ENCODE peak calls at places on chromosomes 4 and X, in eight cellular contexts. T is SK-N-SH, Z is fibroblast of lung, P is stomach, N is PC-9, H is H1, I is HCT116, A is esophagus squamous epithelium. B is an unnamed sample.
A peak's percentile ranks its signal among the peaks of the same experiment; 100 is the strongest.

GRCh38 chrX:21674430-21675186 is 16.5 kb upstream of the KLHL34 start:
- DNase-seq in N (no peak), T (no peak), Z (no peak), H (no peak), I (no peak), P (no peak), A (no peak), B (no peak)

GRCh38 chr4:122045533-122045932 is 93.7 kb upstream of the TRPC3 start:
- DNase-seq in I (peak; percentile 62), P (no peak), H (no peak), N (peak; percentile 71), Z (peak; percentile 90), T (peak; percentile 3), A (no peak), B (no peak)

GRCh38 chr4:24792552-24792951 is 2.8 kb upstream of the SOD3 start:
- DNase-seq in T (no peak), A (no peak), P (no peak), Z (no peak), N (no peak), I (no peak), H (no peak), B (no peak)

GRCh38 chr4:110518889-110519490 is 43.0 kb downstream of the ENPEP start:
- DNase-seq in I (no peak), Z (peak; percentile 5), T (peak; percentile 15), H (no peak), A (no peak), N (no peak), P (no peak), B (no peak)

GRCh38 chr4:98706200-98706813 is 47.9 kb upstream of the TSPAN5 start:
- DNase-seq in I (no peak), A (no peak), N (no peak), T (no peak), Z (no peak), P (no peak), H (no peak), B (no peak)

GRCh38 chr4:146334862-146335449 is 120.6 kb downstream of the REELD1 start:
- DNase-seq in I (no peak), T (no peak), N (no peak), A (no peak), P (no peak), H (no peak), Z (no peak), B (no peak)

GRCh38 chr4:1463088-1463926 is 57.1 kb upstream of the NKX1-1 start:
- DNase-seq in T (peak; percentile 33), H (no peak), P (peak; percentile 17), A (no peak), N (no peak), Z (peak; percentile 7), I (no peak), B (no peak)

GRCh38 chrX:129754266-129755024 is 15.7 kb downstream of the XPNPEP2 start:
- DNase-seq in A (no peak), Z (no peak), T (no peak), N (no peak), H (no peak), P (no peak), I (no peak), B (no peak)

GRCh38 chr4:142850478-142850877 is 4.4 kb upstream of the INPP4B start:
- DNase-seq in H (no peak), I (peak; percentile 18), Z (no peak), A (no peak), P (no peak), T (peak; percentile 31), N (no peak), B (no peak)

GRCh38 chrX:18255059-18255458 is 34.4 kb upstream of the BEND2 start:
- DNase-seq in I (no peak), H (no peak), Z (no peak), A (no peak), N (no peak), T (no peak), P (no peak), B (no peak)

GRCh38 chrX:46327229-46328081 is 217.8 kb downstream of the ZNF674 start:
- DNase-seq in Z (peak; percentile 58), T (no peak), I (peak; percentile 76), N (peak; percentile 68), A (no peak), H (peak; percentile 81), P (peak; percentile 51), B (no peak)

GRCh38 chr4:108533876-108534275 is 86.5 kb upstream of the RPL34 start:
- DNase-seq in H (no peak), A (no peak), P (no peak), I (no peak), N (no peak), Z (no peak), T (no peak), B (no peak)

GRCh38 chrX:10633722-10634121 is 13.3 kb upstream of the MID1 start:
- DNase-seq in I (peak; percentile 77), Z (peak; percentile 94), A (no peak), H (no peak), P (no peak), T (no peak), N (peak; percentile 52), B (peak; percentile 21)

GRCh38 chrX:20001615-20002014 is 10.8 kb upstream of the BCLAF3 start:
- DNase-seq in T (no peak), A (no peak), I (no peak), H (no peak), P (no peak), Z (no peak), N (no peak), B (no peak)

DNA sequence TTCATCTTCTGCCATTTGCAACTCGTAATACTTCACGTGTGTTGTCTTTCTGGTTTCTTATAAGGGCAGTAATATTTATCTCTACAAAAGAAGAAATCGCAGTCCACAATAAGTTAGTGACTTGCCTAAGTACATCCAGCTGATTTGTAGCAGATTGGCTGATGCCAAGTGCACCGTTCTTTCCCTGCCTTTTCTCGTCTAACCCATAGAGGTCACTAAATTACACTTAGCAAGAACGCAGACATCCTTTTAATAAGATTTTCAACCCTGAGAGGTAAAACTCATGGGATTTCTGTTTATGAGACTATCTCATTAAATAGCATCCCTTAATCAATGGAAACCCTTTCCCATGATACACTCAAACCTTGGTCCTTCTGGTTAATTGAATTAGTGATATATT is 408.6 kb upstream of the ACTRT1 start:
- DNase-seq in T (peak; percentile 8), Z (no peak), A (no peak), N (no peak), H (no peak), I (no peak), P (no peak), B (no peak)
- TF ChIP-seq CTCF in T (no peak), Z (no peak), A (no peak), N (peak; percentile 15), H (no peak), I (no peak), P (no peak), B (no peak)

GRCh38 chrX:17000751-17001150 is 54.3 kb downstream of the REPS2 start:
- DNase-seq in P (no peak), T (no peak), I (no peak), Z (no peak), N (no peak), H (no peak), A (no peak), B (no peak)
- H3K27ac ChIP-seq in P (no peak overlapping the region), T (no peak overlapping the region), I (no peak overlapping the region), Z (no peak overlapping the region), N (no peak overlapping the region), H (no peak overlapping the region), A (no peak overlapping the region), B (no peak overlapping the region)

DNA sequence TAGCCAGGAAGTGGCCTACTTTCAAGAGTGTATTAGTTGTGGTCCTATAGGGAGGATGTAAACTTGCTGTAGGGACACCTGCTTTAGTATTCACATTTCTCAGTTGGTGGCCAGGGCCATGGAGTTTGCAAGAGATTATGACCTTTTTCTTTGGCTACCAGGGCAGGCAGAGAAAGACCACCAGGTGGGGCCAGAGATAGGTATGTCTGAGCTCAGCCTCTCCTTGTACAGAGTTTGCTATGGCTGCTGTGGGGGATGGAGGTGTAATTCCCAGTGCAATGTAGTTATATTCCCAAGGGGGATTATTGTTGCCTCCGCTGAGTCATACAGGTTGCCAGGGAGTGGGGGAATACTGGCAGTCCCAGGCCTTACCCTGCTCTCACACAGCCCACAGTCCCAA is 26.3 kb upstream of the DACH2 start:
- DNase-seq in P (no peak), T (no peak), A (no peak), I (no peak), Z (no peak), H (no peak), N (no peak), B (no peak)
- H3K4me1 ChIP-seq in P (no peaks in the 10 kb centered on the region), T (no peaks in the 10 kb centered on the region), A (no peaks in the 10 kb centered on the region), I (no peaks in the 10 kb centered on the region), Z (no peaks in the 10 kb centered on the region), H (no peaks in the 10 kb centered on the region), N (no peaks in the 10 kb centered on the region), B (no peaks in the 10 kb centered on the region)

DNA sequence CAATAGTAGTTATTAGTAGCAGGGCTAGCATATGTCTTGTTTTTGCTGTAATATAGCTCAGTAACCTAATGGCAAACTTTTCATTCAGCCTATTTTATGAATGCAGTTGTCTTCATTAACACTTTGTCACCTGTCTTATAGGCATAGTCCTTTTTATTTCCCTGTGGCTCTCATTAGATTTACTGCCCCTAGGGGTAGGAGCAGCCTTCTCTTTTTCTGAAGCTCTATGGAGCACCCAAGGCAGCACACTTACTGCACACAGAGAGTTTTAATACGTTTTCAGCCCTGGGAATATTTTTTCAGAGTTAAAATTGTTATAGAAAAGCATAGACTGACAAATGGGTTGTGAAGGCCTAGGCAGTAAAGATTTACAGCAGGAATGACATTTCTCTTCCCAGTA is 406.8 kb downstream of the TMA16 start:
- DNase-seq in Z (no peak), T (no peak), N (no peak), I (no peak), P (no peak), H (no peak), A (no peak), B (no peak)
- TF ChIP-seq CTCF in Z (no peak), T (no peak), N (no peak), I (peak; percentile 17), P (no peak), H (no peak), A (no peak), B (no peak)

GRCh38 chr4:150067859-150068258 is 10.4 kb upstream of the DCLK2 start:
- DNase-seq in T (no peak), P (no peak), N (no peak), H (no peak), A (no peak), I (no peak), Z (no peak), B (no peak)

GRCh38 chr4:150068300-150068699 is 9.9 kb upstream of the DCLK2 start:
- DNase-seq in Z (no peak), P (no peak), N (no peak), A (no peak), T (no peak), I (no peak), H (no peak), B (no peak)

GRCh38 chr4:150070464-150071170 is 7.6 kb upstream of the DCLK2 start:
- DNase-seq in N (no peak), P (no peak), I (no peak), A (no peak), T (no peak), Z (no peak), H (no peak), B (no peak)

GRCh38 chr4:150072471-150072870 is 5.8 kb upstream of the DCLK2 start:
- DNase-seq in A (no peak), T (no peak), P (no peak), I (no peak), Z (no peak), H (no peak), N (no peak), B (no peak)

GRCh38 chr4:150069361-150069760 is 8.9 kb upstream of the DCLK2 start:
- DNase-seq in H (no peak), I (no peak), N (no peak), P (no peak), T (no peak), A (no peak), Z (no peak), B (no peak)
- H3K27ac ChIP-seq in H (no peak overlapping the region), I (no peak overlapping the region), N (no peak overlapping the region), P (no peak overlapping the region), T (no peak overlapping the region), A (no peak overlapping the region), Z (no peak overlapping the region), B (no peak overlapping the region)

B was measured in thoracic aorta.